ENCODE peak calls at places on chromosomes 16 and 17, in five cellular contexts. A is SW480, W is NCI-H1436, D is cardiac fibroblast, F is A172. V is an unnamed sample.

GRCh38 chr16:55035037-55035436 is 104.4 kb downstream of the IRX5 start:
- DNase-seq in W (no peak), D (peak; percentile 12), F (no peak), A (peak; percentile 15), V (peak; percentile 65)

GRCh38 chr17:77959216-77959925 is 868 bp downstream of the TNRC6C start:
- DNase-seq in A (peak; percentile 56), W (no peak), F (no peak), D (peak; percentile 8), V (no peak)

GRCh38 chr17:82959990-82960418 is 119.4 kb upstream of the METRNL start:
- DNase-seq in W (no peak), D (no peak), A (no peak), F (no peak), V (no peak)

GRCh38 chr17:41547921-41548843 is 20.1 kb upstream of the KRT19 start:
- DNase-seq in D (peak; percentile 96), W (peak; percentile 54), F (peak; percentile 99), A (peak; percentile 97), V (no peak)

GRCh38 chr17:83194189-83194565 is 114.8 kb downstream of the METRNL start:
- DNase-seq in F (no peak), W (no peak), D (no peak), A (no peak), V (no peak)

GRCh38 chr16:15572329-15573001 is 70.5 kb downstream of the MARF1 start:
- DNase-seq in W (no peak), F (no peak), A (no peak), D (peak; percentile 71), V (no peak)

GRCh38 chr16:84817613-84818012 is 2.2 kb upstream of the CRISPLD2 start:
- DNase-seq in F (no peak), A (no peak), W (no peak), D (no peak), V (no peak)

GRCh38 chr17:14372905-14373559 is 72.2 kb downstream of the HS3ST3B1 start:
- DNase-seq in F (no peak), D (no peak), W (no peak), A (no peak), V (peak; percentile 5)

GRCh38 chr16:84947022-84947421 is 64.3 kb downstream of the ZDHHC7 start:
- DNase-seq in W (no peak), D (no peak), A (no peak), F (peak; percentile 63), V (no peak)

GRCh38 chr17:82888583-82889495 is 49.0 kb upstream of the ZNF750 start:
- DNase-seq in F (no peak), A (no peak), W (no peak), D (no peak), V (no peak)

GRCh38 chr17:50274142-50274944 is at the start of gene TMEM92:
- DNase-seq in F (peak; percentile 61), A (peak; percentile 46), W (no peak), D (no peak), V (no peak)

GRCh38 chr17:35089846-35090193 is 26.3 kb upstream of the RFFL start:
- DNase-seq in W (no peak), F (peak; percentile 77), D (peak; percentile 53), A (peak; percentile 91), V (no peak)

GRCh38 chr17:46063239-46063638 is 64.2 kb downstream of the STH start:
- DNase-seq in W (no peak), D (peak; percentile 91), A (peak; percentile 37), F (peak; percentile 86), V (no peak)

GRCh38 chr16:3292604-3293003 is 9.3 kb downstream of the ZNF263 start:
- DNase-seq in W (no peak), D (peak; percentile 12), F (no peak), A (no peak), V (no peak)

GRCh38 chr17:44086364-44087311 is 16.1 kb downstream of the G6PC3 start:
- DNase-seq in W (no peak), F (peak; percentile 89), D (peak; percentile 90), A (peak; percentile 88), V (no peak)

GRCh38 chr16:23959069-23959800 is 123.5 kb downstream of the PRKCB start:
- DNase-seq in D (no peak), F (no peak), A (no peak), W (no peak), V (no peak)

GRCh38 chr16:67372664-67373063 is 20.6 kb downstream of the TPPP3 start:
- DNase-seq in D (peak; percentile 56), W (peak; percentile 47), A (peak; percentile 22), F (peak; percentile 30), V (no peak)

GRCh38 chr17:6135996-6136395 is 65.8 kb downstream of the WSCD1 start:
- DNase-seq in A (no peak), F (no peak), W (no peak), D (no peak), V (no peak)

GRCh38 chr16:63365665-63366064 is 1329.4 kb upstream of the CDH8 start:
- DNase-seq in D (no peak), F (no peak), A (no peak), W (no peak), V (no peak)

GRCh38 chr17:76080934-76081287 is 1.9 kb downstream of the ZACN start:
- DNase-seq in W (no peak), D (no peak), A (no peak), F (no peak), V (no peak)

GRCh38 chr16:4877298-4877685 is 30.0 kb downstream of the UBN1 start:
- DNase-seq in A (no peak), D (no peak), F (no peak), W (no peak), V (no peak)

GRCh38 chr16:73956592-73957495 is 339.8 kb upstream of the PSMD7 start:
- DNase-seq in W (peak; percentile 57), F (peak; percentile 57), D (peak; percentile 72), A (peak; percentile 47), V (peak; percentile 76)

GRCh38 chr17:37176683-37177082 is 199.1 kb upstream of the C17orf78 start:
- DNase-seq in A (no peak), F (no peak), D (peak; percentile 65), W (no peak), V (no peak)